ENCODE peak calls at places on chromosomes 16 and 17, in four cellular contexts. P is breast epithelium; F is psoas muscle; S is activated CD8-positive, alpha-beta T cell treated with anti-CD3 and anti-CD28 coated beads for 36 hours. Q is an unnamed sample.

GRCh38 chr17:1294157-1294717 is 14.8 kb downstream of the TRARG1 start:
- DNase-seq in F (no peak), S (peak; percentile 89), P (no peak), Q (no peak)

GRCh38 chr16:63876096-63876495 is 1245.8 kb downstream of the CDH11 start:
- DNase-seq in P (no peak), S (no peak), F (no peak), Q (no peak)

GRCh38 chr17:64741924-64742670 is 80.0 kb upstream of the SMURF2 start:
- DNase-seq in P (no peak), F (peak; percentile 79), S (no peak), Q (no peak)

GRCh38 chr17:7688808-7689316 is 585 bp downstream of the WRAP53 start:
- DNase-seq in S (no peak), F (no peak), P (no peak), Q (no peak)

GRCh38 chr17:11182430-11182829 is 58.6 kb upstream of the SHISA6 start:
- DNase-seq in P (no peak), S (no peak), F (no peak), Q (no peak)

GRCh38 chr17:4249452-4250029 is 14.2 kb downstream of the ANKFY1 start:
- DNase-seq in S (no peak), F (no peak), P (no peak), Q (peak; percentile 59)

GRCh38 chr16:81808933-81809480 is 29.9 kb downstream of the PLCG2 start:
- DNase-seq in P (no peak), F (no peak), S (peak; percentile 72), Q (peak; percentile 73)

GRCh38 chr16:50279142-50279865 is 13.0 kb downstream of the ADCY7 start:
- DNase-seq in S (no peak), P (no peak), F (peak; percentile 67), Q (no peak)

GRCh38 chr16:11619327-11619851 is 32.7 kb upstream of the LITAF start:
- DNase-seq in F (no peak), P (no peak), S (peak; percentile 57), Q (no peak)

DNA sequence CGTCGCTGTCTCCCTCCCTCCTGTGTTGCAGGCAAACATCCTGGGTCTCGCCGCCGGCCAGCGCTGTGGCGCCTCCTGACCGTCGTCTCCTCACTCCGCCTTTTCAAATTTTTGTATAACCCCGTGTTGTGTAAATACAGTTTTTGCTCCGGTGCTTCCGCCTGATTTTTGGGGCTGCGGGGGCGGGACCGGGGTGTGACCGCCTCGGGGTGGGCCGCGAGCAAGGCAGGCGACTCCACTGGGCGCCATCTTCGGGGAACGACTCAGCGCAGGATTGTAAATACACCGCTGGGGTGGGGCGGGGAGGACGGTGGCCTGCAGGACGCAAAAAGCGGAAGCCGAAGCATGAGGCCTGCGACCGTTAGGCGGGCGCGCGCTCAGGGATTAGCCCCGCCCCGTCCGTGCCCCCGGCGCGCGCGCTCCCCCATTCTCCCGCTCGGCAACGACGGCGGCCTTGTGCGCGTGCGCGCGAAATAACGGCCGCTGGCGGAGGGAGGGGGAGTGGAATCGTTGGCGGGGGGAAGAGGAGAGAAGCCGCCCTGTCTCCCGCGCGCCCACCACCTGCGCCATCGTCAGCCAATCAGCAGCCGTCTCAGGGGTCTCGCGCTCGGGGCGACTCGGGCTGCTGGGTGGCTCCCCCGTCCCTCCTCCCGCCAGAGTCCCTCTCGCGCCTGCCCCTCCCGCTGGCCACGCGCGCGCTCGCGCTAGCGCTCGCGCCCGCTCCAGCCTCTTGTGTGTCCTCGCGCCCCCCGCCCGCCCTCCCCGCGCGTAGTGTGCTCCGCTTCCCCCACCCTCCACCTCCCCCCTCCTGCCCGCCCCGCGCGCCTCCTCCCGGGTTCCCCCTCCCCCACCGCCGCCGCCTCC is 865 bp upstream of the MAZ start:
- DNase-seq in F (peak; percentile 99), P (peak; percentile 98), S (peak; percentile 99), Q (peak; percentile 94)
- TF ChIP-seq CTCF in F (no peak), P (peak; percentile 19), S (no peak), Q (no peak)

GRCh38 chr16:4477966-4478365 is 1.8 kb downstream of the HMOX2 start:
- DNase-seq in F (no peak), P (no peak), S (peak; percentile 37), Q (no peak)

GRCh38 chr16:4471869-4472268 is 2.6 kb downstream of the NMRAL1 start:
- DNase-seq in S (no peak), P (no peak), F (no peak), Q (no peak)

GRCh38 chr16:4474192-4474961 is at the start of gene NMRAL1:
- DNase-seq in P (peak; percentile 94), S (peak; percentile 96), F (peak; percentile 93), Q (peak; percentile 93)

GRCh38 chr16:4472880-4473279 is 1.5 kb downstream of the NMRAL1 start:
- DNase-seq in P (no peak), F (no peak), S (no peak), Q (no peak)

GRCh38 chr16:4475880-4476790 is at the start of gene HMOX2:
- DNase-seq in P (peak; percentile 93), S (peak; percentile 95), F (peak; percentile 96), Q (peak; percentile 97)
- TF ChIP-seq CTCF in P (no peak), S (peak; percentile 35), F (peak; percentile 38), Q (peak; percentile 50)

DNA sequence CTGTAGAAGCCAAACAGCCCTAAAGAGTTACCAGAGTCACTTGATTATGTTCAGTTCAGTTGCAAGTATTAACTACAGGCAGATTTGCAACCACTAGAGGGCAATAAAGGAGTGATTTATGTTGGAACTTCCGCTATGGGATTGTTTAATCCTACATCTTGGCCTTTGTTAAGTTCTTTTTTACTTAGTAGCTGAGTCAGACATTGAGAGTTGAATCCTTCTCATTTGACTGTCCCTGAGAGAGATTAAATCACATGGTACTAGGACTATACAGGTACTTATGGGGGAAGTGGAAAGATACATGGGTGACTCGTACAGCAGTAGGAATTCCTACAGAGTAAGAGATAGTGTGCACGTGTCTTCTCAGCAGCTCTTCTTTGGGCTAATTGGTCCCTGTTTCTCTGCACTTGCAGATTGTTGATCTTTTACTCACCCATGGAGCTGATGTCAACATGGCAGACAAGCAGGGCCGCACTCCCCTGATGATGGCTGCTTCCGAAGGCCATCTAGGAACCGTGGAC is 40.3 kb downstream of the CYB561 start:
- DNase-seq in P (no peak), F (no peak), S (no peak), Q (peak; percentile 47)
- TF ChIP-seq CTCF in P (peak; percentile 37), F (peak; percentile 63), S (peak; percentile 64), Q (peak; percentile 68)

GRCh38 chr16:85378145-85379040 is 234.7 kb upstream of the GSE1 start:
- DNase-seq in P (no peak), F (no peak), S (no peak), Q (no peak)

GRCh38 chr16:85377388-85378144 is 235.6 kb upstream of the GSE1 start:
- DNase-seq in P (no peak), S (no peak), F (no peak), Q (no peak)

GRCh38 chr16:85375282-85375681 is 237.8 kb upstream of the GSE1 start:
- DNase-seq in S (no peak), F (no peak), P (no peak), Q (no peak)

GRCh38 chr16:85374571-85374872 is 238.6 kb upstream of the GSE1 start:
- DNase-seq in S (no peak), F (no peak), P (no peak), Q (no peak)

DNA sequence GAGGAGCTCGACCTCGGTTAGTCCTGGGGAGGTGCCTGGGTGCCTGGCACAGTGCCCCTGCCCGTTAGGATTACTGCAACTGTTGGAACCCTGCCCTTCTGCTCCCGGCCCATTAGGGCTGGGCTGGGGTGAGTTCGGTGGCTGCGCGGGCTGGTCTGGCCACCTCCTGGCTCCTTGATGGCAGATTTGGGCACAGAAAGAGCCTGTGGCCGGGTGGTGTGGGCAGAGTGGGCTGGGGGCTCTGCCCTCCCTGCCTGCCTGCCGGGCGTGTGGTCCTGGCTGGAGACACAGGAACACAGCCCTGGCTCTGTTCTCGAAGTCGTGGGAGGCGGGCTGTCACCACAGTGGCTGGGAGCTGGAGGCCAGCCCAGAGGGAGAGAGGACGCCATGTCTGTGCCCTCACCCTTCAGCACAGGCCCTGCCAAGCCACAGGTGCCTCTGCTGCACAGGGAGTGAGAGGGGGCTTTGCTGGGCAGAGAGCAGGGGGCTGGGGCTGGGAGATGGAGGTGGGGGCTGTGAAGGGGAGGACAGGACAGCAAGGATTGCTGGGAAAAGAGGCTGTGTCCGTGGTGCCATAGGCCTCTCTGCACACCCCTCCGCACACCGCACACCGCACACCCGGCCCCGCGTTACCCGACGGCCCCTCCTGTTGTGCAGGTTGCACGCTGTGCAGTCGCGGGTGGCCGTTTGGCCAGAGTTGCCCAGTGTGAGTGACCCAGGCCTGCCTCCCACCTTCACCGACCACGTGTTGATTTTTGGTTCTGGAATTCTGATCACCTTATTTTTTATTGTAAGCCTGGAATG is 236.6 kb upstream of the GSE1 start:
- DNase-seq in P (no peak), S (no peak), F (peak; percentile 74), Q (no peak)
- TF ChIP-seq CTCF in P (no peak), S (no peak), F (no peak), Q (no peak)

GRCh38 chr17:46949291-46950174 is 26.6 kb downstream of the GOSR2 start:
- DNase-seq in P (no peak), S (no peak), F (no peak), Q (peak; percentile 3)
- TF ChIP-seq CTCF in P (no peak), S (no peak), F (no peak), Q (no peak)

GRCh38 chr17:17849863-17850373 is 13.1 kb upstream of the SREBF1 start:
- DNase-seq in F (peak; percentile 73), S (peak; percentile 96), P (no peak), Q (peak; percentile 78)
- TF ChIP-seq CTCF in F (peak; percentile 25), S (peak; percentile 7), P (no peak), Q (peak; percentile 9)

GRCh38 chr16:31700530-31701388 is 172.8 kb upstream of the ZNF267 start:
- DNase-seq in S (peak; percentile 97), F (peak; percentile 79), P (peak; percentile 84), Q (peak; percentile 53)
- TF ChIP-seq CTCF in S (no peak), F (no peak), P (no peak), Q (peak; percentile 19)

GRCh38 chr16:576823-577201 is 7.0 kb downstream of the PIGQ start:
- DNase-seq in S (no peak), F (no peak), P (no peak), Q (no peak)
- TF ChIP-seq CTCF in S (no peak), F (no peak), P (no peak), Q (peak; percentile 35)

GRCh38 chr16:74724820-74725549 is 24.3 kb upstream of the MLKL start:
- DNase-seq in P (no peak), S (no peak), F (peak; percentile 36), Q (no peak)

GRCh38 chr16:74726736-74727135 is 26.1 kb upstream of the MLKL start:
- DNase-seq in S (peak; percentile 70), F (peak; percentile 7), P (no peak), Q (no peak)

GRCh38 chr16:74727903-74728302 is 27.2 kb upstream of the MLKL start:
- DNase-seq in F (no peak), P (no peak), S (no peak), Q (no peak)

GRCh38 chr16:74726056-74726455 is 25.4 kb upstream of the MLKL start:
- DNase-seq in F (peak; percentile 14), S (no peak), P (no peak), Q (no peak)

GRCh38 chr16:74725641-74726040 is 25.0 kb upstream of the MLKL start:
- DNase-seq in P (no peak), F (peak; percentile 6), S (no peak), Q (no peak)
- TF ChIP-seq CTCF in P (no peak), F (no peak), S (no peak), Q (no peak)

GRCh38 chr17:81713004-81713555 is 996 bp downstream of the SLC25A10 start:
- DNase-seq in F (no peak), S (no peak), P (no peak), Q (no peak)
- TF ChIP-seq CTCF in F (no peak), S (no peak), P (no peak), Q (no peak)